ENCODE peak calls at places on chromosomes 4 and X, in five cellular contexts. S, B, N, X and P are unnamed samples.
A peak's percentile ranks its signal among the peaks of the same experiment; 100 is the strongest.

GRCh38 chr4:86594559-86595425 is 677 bp downstream of the PTPN13 start:
- DNase-seq in S (peak; percentile 73), N (no peak), B (no peak), X (no peak), P (peak; percentile 48)

GRCh38 chr4:141347738-141348524 is 127.2 kb downstream of the ZNF330 start:
- DNase-seq in B (no peak), X (no peak), S (no peak), N (no peak), P (peak; percentile 29)

GRCh38 chrX:132483951-132484350 is 4.9 kb downstream of the MBNL3 start:
- DNase-seq in S (no peak), X (no peak), B (no peak), N (no peak), P (no peak)

GRCh38 chr4:61753739-61754138 is 553.6 kb downstream of the ADGRL3 start:
- DNase-seq in S (no peak), B (no peak), X (no peak), N (no peak), P (no peak)

GRCh38 chr4:23866450-23866849 is 23.4 kb downstream of the PPARGC1A start:
- DNase-seq in N (no peak), X (no peak), S (no peak), B (no peak), P (no peak)

GRCh38 chr4:9947168-9948062 is 73.9 kb downstream of the SLC2A9 start:
- DNase-seq in B (no peak), X (no peak), N (no peak), S (peak; percentile 22), P (no peak)

GRCh38 chr4:123398803-123399637 is 2.4 kb downstream of the SPRY1 start:
- DNase-seq in S (no peak), B (peak; percentile 75), X (no peak), N (no peak), P (peak; percentile 66)

GRCh38 chr4:110046588-110047049 is 133.9 kb downstream of the EGF start:
- DNase-seq in X (no peak), B (no peak), S (no peak), N (no peak), P (no peak)

GRCh38 chr4:48831532-48832015 is 686 bp downstream of the OCIAD1 start:
- DNase-seq in N (peak; percentile 15), B (no peak), X (no peak), S (no peak), P (no peak)

GRCh38 chr4:101411926-101412325 is 64.6 kb upstream of the PPP3CA start:
- DNase-seq in N (no peak), X (no peak), S (no peak), B (no peak), P (peak; percentile 75)

GRCh38 chr4:137558951-137559350 is 26.7 kb upstream of the PCDH18 start:
- DNase-seq in X (no peak), N (no peak), B (no peak), S (no peak), P (no peak)

GRCh38 chr4:11720292-11720691 is 291.6 kb upstream of the HS3ST1 start:
- DNase-seq in S (no peak), N (no peak), B (no peak), X (peak; percentile 10), P (peak; percentile 21)

GRCh38 chr4:40388248-40388647 is 53.1 kb downstream of the CHRNA9 start:
- DNase-seq in X (no peak), S (no peak), B (no peak), N (no peak), P (no peak)

GRCh38 chr4:37760840-37761239 is 65.6 kb upstream of the PGM2 start:
- DNase-seq in N (no peak), B (no peak), X (no peak), S (no peak), P (no peak)

GRCh38 chrX:121114691-121115090 is 67.3 kb downstream of the GLUD2 start:
- DNase-seq in X (no peak), S (no peak), N (no peak), B (no peak), P (no peak)

GRCh38 chr4:48970471-48970921 is 15.6 kb upstream of the CWH43 start:
- DNase-seq in N (no peak), B (no peak), X (no peak), S (no peak), P (no peak)

GRCh38 chr4:8289151-8289750 is 19.7 kb downstream of the HTRA3 start:
- DNase-seq in B (no peak), S (no peak), X (no peak), N (no peak), P (no peak)

GRCh38 chr4:111943796-111944203 is 201.5 kb upstream of the FAM241A start:
- DNase-seq in S (peak; percentile 56), B (peak; percentile 28), X (no peak), N (no peak), P (peak; percentile 65)

GRCh38 chrX:130805906-130806305 is 97.1 kb downstream of the ENOX2 start:
- DNase-seq in N (no peak), S (no peak), B (no peak), X (no peak), P (no peak)

GRCh38 chrX:154349359-154349935 is 25.0 kb downstream of the FLNA start:
- DNase-seq in B (no peak), X (no peak), S (no peak), N (no peak), P (no peak)

GRCh38 chr4:159199827-159200226 is 96.9 kb downstream of the RAPGEF2 start:
- DNase-seq in N (no peak), X (no peak), S (no peak), B (no peak), P (no peak)

GRCh38 chrX:47278684-47279083 is 45.9 kb downstream of the USP11 start:
- DNase-seq in X (no peak), S (no peak), B (peak; percentile 34), N (no peak), P (peak; percentile 3)

GRCh38 chrX:13078739-13079444 is 34.5 kb upstream of the FAM9C start:
- DNase-seq in N (no peak), X (no peak), B (no peak), S (no peak), P (no peak)

GRCh38 chrX:28246675-28247074 is 265.4 kb upstream of the DCAF8L1 start:
- DNase-seq in B (no peak), S (no peak), X (no peak), N (no peak), P (no peak)

GRCh38 chr4:118033148-118034060 is 882 bp upstream of the NDST3 start:
- DNase-seq in S (peak; percentile 78), B (no peak), X (no peak), N (no peak), P (peak; percentile 15)

GRCh38 chrX:144275403-144275802 is 391.5 kb downstream of the UBE2NL start:
- DNase-seq in X (no peak), S (no peak), N (no peak), B (no peak), P (no peak)

GRCh38 chr4:130349745-130350144 is 1253.8 kb downstream of the C4orf33 start:
- DNase-seq in N (no peak), X (no peak), S (no peak), B (no peak), P (no peak)

GRCh38 chr4:17057035-17057434 is 158.6 kb upstream of the LDB2 start:
- DNase-seq in N (no peak), X (no peak), B (no peak), S (no peak), P (no peak)

GRCh38 chr4:139042981-139043460 is 27.4 kb downstream of the NOCT start:
- DNase-seq in B (no peak), N (no peak), S (peak; percentile 45), X (no peak), P (no peak)

GRCh38 chr4:139036885-139037284 is 21.3 kb downstream of the NOCT start:
- DNase-seq in X (no peak), B (no peak), S (no peak), N (no peak), P (no peak)

GRCh38 chr4:139035650-139036049 is 20.1 kb downstream of the NOCT start:
- DNase-seq in B (no peak), S (no peak), X (no peak), N (no peak), P (no peak)

DNA sequence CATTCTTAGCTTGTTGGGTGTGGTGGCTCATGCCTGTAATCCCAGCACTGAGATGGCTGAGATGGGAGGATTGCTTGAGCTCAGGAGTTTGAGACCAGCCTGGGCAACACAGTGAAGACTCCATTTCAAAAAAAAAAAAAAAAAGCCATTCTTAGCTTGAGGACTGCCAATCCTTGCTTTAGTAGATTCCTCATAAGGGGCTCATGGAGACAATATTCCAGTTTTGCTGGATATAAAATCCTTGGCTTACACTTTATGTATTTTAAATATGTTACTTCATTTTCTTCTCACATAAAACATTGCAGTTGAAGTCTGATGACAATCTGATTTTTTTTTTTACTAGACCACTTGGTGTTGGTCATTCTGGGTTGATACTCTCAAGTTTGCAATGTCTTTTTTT is 23.5 kb downstream of the NOCT start:
- DNase-seq in X (no peak), S (peak; percentile 14), B (no peak), N (no peak), P (no peak)
- TF ChIP-seq RFX5 in X (no peak), S (no peak), B (no peak), N (no peak), P (no peak)

DNA sequence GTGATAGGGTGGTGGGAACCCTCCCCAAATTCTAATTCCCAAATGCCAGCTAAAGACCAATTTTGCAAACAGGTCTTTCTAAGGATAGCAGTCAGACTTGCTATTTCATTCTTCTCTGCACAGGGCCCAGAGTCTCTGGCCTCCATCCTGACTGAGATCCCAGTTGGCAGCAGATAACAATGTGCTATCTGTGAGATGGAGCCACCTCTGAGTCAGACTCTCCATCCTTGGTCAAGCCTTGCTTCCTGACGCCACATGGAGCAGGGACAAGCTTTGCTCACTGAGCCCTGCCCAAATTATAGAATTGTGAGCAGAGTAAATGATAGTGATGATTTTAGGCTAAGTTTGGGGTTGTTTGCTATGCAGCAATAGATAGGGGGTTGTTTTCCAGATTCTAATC is 33.6 kb upstream of the SETD7 start:
- DNase-seq in B (no peak), N (no peak), X (no peak), S (no peak), P (no peak)
- TF ChIP-seq CEBPB in B (no peak), N (no peak), X (no peak), S (no peak), P (no peak)

DNA sequence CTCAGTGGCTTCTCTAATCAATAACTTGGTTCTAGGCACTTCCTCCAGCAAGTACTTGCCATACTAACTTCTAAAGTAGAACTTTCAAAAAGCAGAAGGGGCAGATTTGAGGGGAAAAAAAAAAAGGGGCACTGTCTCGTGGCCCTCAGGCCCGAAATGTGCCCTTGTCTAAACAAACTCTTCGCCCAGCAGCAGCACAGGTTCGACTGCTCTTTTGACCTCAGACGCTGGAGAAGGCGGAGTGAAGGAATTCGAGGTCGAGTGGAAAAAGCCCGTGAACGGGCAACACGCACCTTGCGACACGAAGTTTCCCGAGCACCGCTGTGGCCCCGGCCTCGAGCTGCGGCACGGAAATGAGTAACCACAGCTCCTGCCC is 729 bp downstream of the GRPEL1 start:
- DNase-seq in S (no peak), N (no peak), X (no peak), B (peak; percentile 40), P (peak; percentile 12)
- TF ChIP-seq MAX in S (no peak), N (no peak), X (no peak), B (no peak), P (no peak)

GRCh38 chr4:154349829-154350228 is 141.8 kb downstream of the DCHS2 start:
- DNase-seq in B (peak; percentile 12), S (no peak), X (peak; percentile 10), N (no peak), P (peak; percentile 4)
- TF ChIP-seq RFX5 in B (no peak), S (no peak), X (no peak), N (no peak), P (no peak)